ENCODE peak calls at places on chromosome 12, in six cellular contexts. X is stimulated activated CD8-positive, alpha-beta memory T cell treated with anti-CD3 and anti-CD28 coated beads, Interleukin-2, amount 100 ng/mL, for 1 hour; P is ovary; A is CD8-positive, alpha-beta T cell; O is non-pigmented ciliary epithelial cell; J is pulmonary artery endothelial cell. T is an unnamed sample.

GRCh38 chr12:46549527-46550265 is 177.1 kb upstream of the SLC38A2 start:
- DNase-seq in X (no peak), A (no peak), J (no peak), O (no peak), P (no peak), T (no peak)

GRCh38 chr12:68336754-68337343 is 4.7 kb upstream of the MDM1 start:
- DNase-seq in O (no peak), P (no peak), A (no peak), J (no peak), X (no peak), T (no peak)

GRCh38 chr12:109864916-109865315 is 15.4 kb downstream of the GLTP start:
- DNase-seq in P (no peak), A (no peak), J (no peak), O (no peak), X (no peak), T (no peak)

GRCh38 chr12:9651265-9651729 is 18.2 kb upstream of the CLEC2D start:
- DNase-seq in A (peak), O (no peak), J (no peak), X (no peak), P (no peak), T (no peak)

GRCh38 chr12:54051916-54052744 is 1.5 kb upstream of the HOXC4 start:
- DNase-seq in X (no peak), P (no peak), J (no peak), A (no peak), O (no peak), T (no peak)

GRCh38 chr12:6044082-6044481 is 80.4 kb downstream of the VWF start:
- DNase-seq in O (no peak), X (no peak), P (no peak), A (no peak), J (no peak), T (no peak)

GRCh38 chr12:41213648-41214047 is 25.5 kb downstream of the PDZRN4 start:
- DNase-seq in P (no peak), X (no peak), O (no peak), A (no peak), J (no peak), T (no peak)

GRCh38 chr12:70267550-70267949 is 24.3 kb downstream of the CNOT2 start:
- DNase-seq in J (no peak), O (no peak), P (no peak), X (no peak), A (no peak), T (no peak)

GRCh38 chr12:5335059-5335458 is 96.8 kb upstream of the NTF3 start:
- DNase-seq in J (no peak), P (no peak), A (no peak), O (no peak), X (no peak), T (no peak)

GRCh38 chr12:89417246-89417977 is 65.1 kb upstream of the DUSP6 start:
- DNase-seq in O (no peak), J (no peak), X (no peak), A (no peak), P (no peak), T (no peak)